ENCODE peak calls at places on chromosomes 6 and 20, in five cellular contexts. M is lower leg skin, V is EH, T is AG08396, H is LHCN-M2. U is an unnamed sample.

GRCh38 chr6:2839982-2840793 is 1.5 kb downstream of the SERPINB1 start:
- DNase-seq in T (no peak), H (no peak), M (no peak), V (peak), U (no peak)

GRCh38 chr20:40463171-40463570 is 225.9 kb downstream of the MAFB start:
- DNase-seq in H (no peak), T (no peak), M (no peak), V (no peak), U (no peak)

GRCh38 chr20:64185276-64185900 is 21.1 kb downstream of the MYT1 start:
- DNase-seq in T (no peak), V (no peak), M (no peak), H (no peak), U (no peak)

GRCh38 chr6:40860443-40860842 is 178.6 kb downstream of the UNC5CL start:
- DNase-seq in H (no peak), V (no peak), M (no peak), T (no peak), U (no peak)

GRCh38 chr6:159931112-159931511 is 37.8 kb upstream of the IGF2R start:
- DNase-seq in H (no peak), V (no peak), T (no peak), M (no peak), U (no peak)

GRCh38 chr20:16423311-16424212 is 149.7 kb downstream of the KIF16B start:
- DNase-seq in H (no peak), T (no peak), M (no peak), V (peak), U (no peak)

GRCh38 chr6:14658909-14659561 is 541.5 kb downstream of the CD83 start:
- DNase-seq in M (peak), T (no peak), V (peak), H (peak), U (peak)

GRCh38 chr20:38308047-38308438 is 4.1 kb downstream of the BPI start:
- DNase-seq in T (no peak), H (peak), V (no peak), M (no peak), U (no peak)

GRCh38 chr6:158607411-158608170 is 37.0 kb downstream of the DYNLT1 start:
- DNase-seq in M (no peak), V (peak), T (no peak), H (peak), U (no peak)

GRCh38 chr6:124057448-124057847 is 253.8 kb downstream of the NKAIN2 start:
- DNase-seq in V (no peak), M (no peak), H (no peak), T (no peak), U (no peak)

GRCh38 chr6:26170181-26170580 is 83.0 kb downstream of the HFE start:
- DNase-seq in V (peak), M (no peak), H (no peak), T (no peak), U (no peak)

GRCh38 chr6:159254186-159254585 is 85.0 kb downstream of the FNDC1 start:
- DNase-seq in T (no peak), M (no peak), V (peak), H (no peak), U (no peak)

GRCh38 chr20:5171790-5172164 is 45.0 kb downstream of the CDS2 start:
- DNase-seq in T (no peak), V (no peak), M (no peak), H (peak), U (no peak)

GRCh38 chr6:64504509-64504908 is 868.9 kb downstream of the PHF3 start:
- DNase-seq in V (no peak), H (no peak), M (no peak), T (no peak), U (no peak)

GRCh38 chr6:24430086-24430485 is 27.4 kb downstream of the MRS2 start:
- DNase-seq in V (peak), T (no peak), M (no peak), H (peak), U (no peak)

GRCh38 chr6:9851541-9852380 is 563.1 kb downstream of the TFAP2A start:
- DNase-seq in H (no peak), M (no peak), V (peak), T (no peak), U (no peak)

GRCh38 chr6:1176595-1176994 is 135.3 kb upstream of the FOXQ1 start:
- DNase-seq in T (no peak), M (no peak), H (no peak), V (no peak), U (no peak)

GRCh38 chr6:113873043-113873667 is 16.0 kb downstream of the MARCKS start:
- DNase-seq in M (peak), T (no peak), V (no peak), H (peak), U (no peak)

GRCh38 chr20:33664085-33664761 is 2.1 kb downstream of the C20orf144 start:
- DNase-seq in T (no peak), M (no peak), V (no peak), H (no peak), U (no peak)

GRCh38 chr6:23696946-23697345 is 429.1 kb upstream of the NRSN1 start:
- DNase-seq in H (no peak), T (no peak), V (no peak), M (no peak), U (no peak)

GRCh38 chr6:83119742-83120300 is 52.4 kb downstream of the DOP1A start:
- DNase-seq in T (no peak), M (no peak), V (peak), H (peak), U (no peak)

GRCh38 chr6:77457720-77458349 is 5.5 kb downstream of the HTR1B start:
- DNase-seq in V (peak), T (peak), M (peak), H (peak), U (no peak)

GRCh38 chr20:57248132-57248797 is 18.2 kb downstream of the BMP7 start:
- DNase-seq in H (no peak), M (no peak), T (no peak), V (no peak), U (no peak)

GRCh38 chr6:144621332-144621731 is 336.2 kb downstream of the UTRN start:
- DNase-seq in M (no peak), T (no peak), H (no peak), V (no peak), U (no peak)

GRCh38 chr6:158744986-158745430 is 74.2 kb downstream of the EZR start:
- DNase-seq in H (no peak), T (no peak), M (no peak), V (no peak), U (no peak)

GRCh38 chr6:160858886-160859285 is 132.7 kb upstream of the MAP3K4 start:
- DNase-seq in T (no peak), H (no peak), V (no peak), M (no peak), U (no peak)

GRCh38 chr20:51498765-51499540 is 43.6 kb downstream of the NFATC2 start:
- DNase-seq in H (no peak), T (no peak), M (no peak), V (no peak), U (no peak)

GRCh38 chr20:24437322-24438090 is 31.9 kb upstream of the SYNDIG1 start:
- DNase-seq in H (no peak), T (no peak), V (no peak), M (no peak), U (no peak)

GRCh38 chr6:131646249-131646670 is 9.2 kb downstream of the ENPP3 start:
- DNase-seq in H (no peak), M (no peak), T (no peak), V (no peak), U (no peak)

GRCh38 chr6:34243131-34243771 is 5.6 kb downstream of the SMIM29 start:
- DNase-seq in M (no peak), T (no peak), H (peak), V (peak), U (peak)

GRCh38 chr6:82568290-82568993 is 204.8 kb downstream of the TPBG start:
- DNase-seq in M (no peak), T (no peak), V (no peak), H (no peak), U (peak)

GRCh38 chr6:170420264-170420663 is 113.7 kb downstream of the FAM120B start:
- DNase-seq in V (no peak), T (no peak), M (no peak), H (no peak), U (no peak)

GRCh38 chr20:52031574-52032303 is 159.8 kb downstream of the ZFP64 start:
- DNase-seq in H (peak), V (peak), T (peak), M (no peak), U (no peak)

GRCh38 chr20:60761056-60761455 is 491.0 kb upstream of the CDH4 start:
- DNase-seq in M (no peak), V (no peak), T (no peak), H (no peak), U (no peak)

GRCh38 chr6:149860834-149861602 is 3.1 kb downstream of the LRP11 start:
- DNase-seq in T (no peak), M (no peak), V (no peak), H (no peak), U (no peak)

GRCh38 chr20:25272223-25273000 is 24.5 kb downstream of the PYGB start:
- DNase-seq in V (peak), M (no peak), T (no peak), H (no peak), U (no peak)

U was measured in breast epithelium.